ENCODE peak calls at places on chromosomes 2 and 18, in nine cellular contexts. U is AG04450, R is colonic mucosa, B is transverse colon, K is uterus, H is endothelial cell, N is neural crest cell, X is ascending aorta, Y is heart left ventricle. T is an unnamed sample.

GRCh38 chr2:127049927-127050802 is 56.8 kb downstream of the BIN1 start:
- DNase-seq in N (peak; percentile 76), Y (peak; percentile 79), K (peak; percentile 59), R (peak; percentile 60), U (peak; percentile 10), H (peak; percentile 86), B (peak; percentile 65), X (peak; percentile 66), T (peak; percentile 87)

GRCh38 chr2:74515271-74516069 is 1.2 kb downstream of the TLX2 start:
- DNase-seq in R (no peak), U (no peak), K (no peak), X (no peak), N (no peak), Y (no peak), B (no peak), H (no peak), T (no peak)

GRCh38 chr2:25294573-25295462 is 46.9 kb downstream of the DNMT3A start:
- DNase-seq in K (peak; percentile 71), X (peak; percentile 91), Y (peak; percentile 91), B (peak; percentile 80), R (peak; percentile 81), U (no peak), H (peak; percentile 64), N (no peak), T (no peak)

GRCh38 chr2:191625016-191625415 is 52.9 kb upstream of the NABP1 start:
- DNase-seq in U (no peak), X (no peak), K (no peak), R (no peak), B (no peak), N (no peak), Y (no peak), H (no peak), T (no peak)

GRCh38 chr18:54717673-54718435 is 110.4 kb upstream of the RAB27B start:
- DNase-seq in U (no peak), N (no peak), B (no peak), R (no peak), K (no peak), X (no peak), Y (no peak), H (peak; percentile 19), T (peak; percentile 61)

GRCh38 chr2:225270053-225270452 is 129.5 kb upstream of the NYAP2 start:
- DNase-seq in B (no peak), Y (no peak), H (no peak), K (no peak), X (no peak), R (no peak), N (no peak), U (no peak), T (no peak)

GRCh38 chr2:36596397-36596796 is 1.6 kb downstream of the FEZ2 start:
- DNase-seq in Y (no peak), K (no peak), H (no peak), X (no peak), B (no peak), R (no peak), N (no peak), U (no peak), T (no peak)

GRCh38 chr2:101433465-101433864 is 41.4 kb downstream of the RFX8 start:
- DNase-seq in N (no peak), B (no peak), U (no peak), Y (no peak), X (no peak), H (no peak), R (no peak), K (no peak), T (no peak)

GRCh38 chr2:177897278-177897677 is 175.3 kb downstream of the PDE11A start:
- DNase-seq in X (no peak), B (no peak), K (no peak), R (no peak), U (no peak), Y (no peak), N (no peak), H (no peak), T (no peak)

GRCh38 chr2:20585710-20586378 is 65.1 kb downstream of the HS1BP3 start:
- DNase-seq in Y (peak; percentile 55), R (no peak), N (no peak), K (peak; percentile 13), U (no peak), B (no peak), X (peak; percentile 39), H (no peak), T (no peak)

GRCh38 chr2:188845692-188846091 is 128.5 kb upstream of the COL3A1 start:
- DNase-seq in K (no peak), H (no peak), R (no peak), X (no peak), B (no peak), Y (no peak), U (no peak), N (no peak), T (no peak)

GRCh38 chr2:202375006-202375610 is 1.0 kb upstream of the BMPR2 start:
- DNase-seq in B (peak; percentile 57), N (peak; percentile 55), X (peak; percentile 88), Y (peak; percentile 80), U (peak; percentile 54), H (peak; percentile 70), R (peak; percentile 59), K (peak; percentile 69), T (peak; percentile 72)

GRCh38 chr2:62475172-62476011 is 30.6 kb downstream of the TMEM17 start:
- DNase-seq in B (no peak), X (peak; percentile 62), N (no peak), U (no peak), Y (peak; percentile 71), R (no peak), K (no peak), H (peak; percentile 26), T (no peak)

GRCh38 chr2:11642972-11643371 is 27.0 kb downstream of the NTSR2 start:
- DNase-seq in U (no peak), B (no peak), R (no peak), H (no peak), K (no peak), X (no peak), N (no peak), Y (no peak), T (no peak)
- TF ChIP-seq CTCF in U (no peak), B (no peak), R (no peak), H (no peak), K (no peak), X (no peak), N (no peak), Y (no peak), T (no peak)

GRCh38 chr2:52862801-52863200 is 904.8 kb upstream of the CHAC2 start:
- DNase-seq in N (no peak), U (no peak), R (no peak), Y (no peak), B (no peak), X (no peak), H (no peak), K (no peak), T (no peak)
- TF ChIP-seq CTCF in N (no peak), U (no peak), R (no peak), Y (no peak), B (no peak), X (no peak), H (no peak), K (no peak), T (no peak)

DNA sequence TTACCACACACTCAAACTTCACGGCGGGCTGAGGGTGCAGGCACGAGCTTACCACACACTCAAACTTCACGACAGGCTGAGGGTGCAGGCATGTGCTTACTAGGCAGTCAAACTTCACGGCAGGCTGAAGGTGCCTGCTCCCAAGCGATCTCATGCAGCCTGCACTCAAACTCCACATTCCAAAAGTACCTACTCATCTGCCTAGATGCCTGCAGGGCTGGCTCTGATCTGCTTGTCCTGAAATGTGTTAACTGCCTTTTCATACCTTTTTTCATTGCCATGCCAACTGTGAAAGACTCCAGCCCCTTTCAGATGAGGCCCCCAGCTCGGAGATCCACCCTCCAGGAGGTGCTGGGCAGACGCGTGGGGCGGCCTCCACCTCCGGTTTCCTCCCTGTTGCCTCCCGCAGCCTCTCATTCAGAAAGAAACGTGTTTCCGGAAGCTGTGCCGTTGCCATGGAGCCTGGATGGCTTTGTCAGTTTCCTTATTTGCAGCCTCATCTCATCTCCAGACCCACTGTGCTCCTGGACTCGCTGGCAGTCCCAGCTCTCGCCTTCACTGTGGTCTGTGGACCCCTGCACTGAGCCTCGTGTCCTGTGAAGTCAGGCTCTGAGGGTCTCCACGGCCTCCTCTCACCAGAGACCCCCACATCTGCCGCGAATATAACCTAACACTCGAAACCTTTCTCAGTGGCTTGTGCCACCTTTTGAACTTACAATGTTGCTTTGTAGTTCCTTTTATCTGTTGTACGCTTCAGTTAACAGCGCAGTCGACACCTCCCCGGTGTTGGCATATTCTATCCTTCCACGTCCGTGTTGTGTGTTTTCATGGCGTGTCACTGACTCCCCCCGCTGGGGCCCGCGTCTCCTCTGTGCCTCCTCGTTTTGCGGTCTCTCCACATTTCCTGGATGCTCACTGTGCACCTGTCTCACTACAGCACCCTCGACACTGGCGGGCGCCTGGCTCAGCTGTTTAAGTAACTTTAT is 106.1 kb upstream of the ALKAL2 start:
- DNase-seq in U (no peak), X (no peak), B (peak; percentile 30), Y (no peak), R (no peak), N (peak; percentile 49), K (no peak), H (peak; percentile 39), T (no peak)
- TF ChIP-seq CTCF in U (no peak), X (no peak), B (no peak), Y (no peak), R (no peak), N (no peak), K (no peak), H (no peak), T (no peak)

DNA sequence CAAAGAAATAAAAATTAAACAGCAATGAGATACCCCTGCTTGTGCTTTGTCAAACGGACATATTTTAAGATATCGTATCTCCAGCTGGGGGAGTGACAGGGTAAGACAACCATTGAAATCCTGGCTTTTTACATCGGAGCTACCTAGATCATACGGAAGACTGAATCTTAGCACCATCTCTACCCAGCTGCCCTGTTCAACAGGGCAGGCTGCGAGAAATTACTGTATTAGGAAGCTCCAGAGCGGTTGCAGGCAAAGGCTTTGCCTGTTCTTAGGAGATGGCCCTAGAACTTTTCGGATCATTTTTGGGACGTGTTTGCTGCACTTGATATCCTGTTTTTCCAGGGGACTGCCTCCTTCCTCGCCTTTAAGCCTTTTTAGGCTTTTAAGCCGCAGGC is 2.0 kb upstream of the PRKCE start:
- DNase-seq in K (no peak), N (no peak), U (no peak), R (no peak), X (no peak), Y (no peak), H (no peak), B (no peak), T (no peak)
- TF ChIP-seq CTCF in K (no peak), N (no peak), U (peak; percentile 3), R (no peak), X (no peak), Y (no peak), H (no peak), B (no peak), T (no peak)

GRCh38 chr2:180021850-180022249 is 14.8 kb upstream of the CWC22 start:
- DNase-seq in K (no peak), B (no peak), R (no peak), N (no peak), U (no peak), H (no peak), Y (peak; percentile 42), X (no peak), T (no peak)
- TF ChIP-seq CTCF in K (no peak), B (no peak), R (no peak), N (no peak), U (no peak), H (no peak), Y (no peak), X (no peak), T (no peak)

GRCh38 chr2:168915433-168916328 is 14.6 kb downstream of the G6PC2 start:
- DNase-seq in U (no peak), Y (no peak), N (no peak), R (no peak), H (no peak), B (no peak), X (no peak), K (no peak), T (no peak)
- TF ChIP-seq CTCF in U (no peak), Y (no peak), N (no peak), R (no peak), H (no peak), B (no peak), X (no peak), K (no peak), T (no peak)

T was measured in glutamatergic neuron.